ENCODE peak calls at places on chromosome 22, in nine cellular contexts. H, I, F, G, C, M, W, X and A are unnamed samples.
A peak's percentile ranks its signal among the peaks of the same experiment; 100 is the strongest.

GRCh38 chr22:19059481-19060278 is 62.5 kb downstream of the DGCR2 start:
- DNase-seq in H (no peak), I (no peak), F (peak; percentile 63), G (no peak), C (no peak), M (no peak), W (no peak), X (peak; percentile 66), A (no peak)

GRCh38 chr22:46444390-46444854 is 93.0 kb downstream of the CELSR1 start:
- DNase-seq in H (no peak), I (no peak), F (peak; percentile 39), G (no peak), C (no peak), M (no peak), W (no peak), X (no peak), A (no peak)

GRCh38 chr22:45804986-45805325 is 133.3 kb downstream of the ATXN10 start:
- DNase-seq in H (peak; percentile 95), I (no peak), F (no peak), G (no peak), C (no peak), M (no peak), W (no peak), X (no peak), A (no peak)

GRCh38 chr22:40046126-40046525 is 51.4 kb downstream of the FAM83F start:
- DNase-seq in H (no peak), I (no peak), F (no peak), G (no peak), C (no peak), M (no peak), W (no peak), X (no peak), A (no peak)

GRCh38 chr22:41052661-41053490 is 39.5 kb upstream of the EP300 start:
- DNase-seq in H (peak; percentile 60), I (no peak), F (no peak), G (no peak), C (no peak), M (no peak), W (no peak), X (no peak), A (no peak)

GRCh38 chr22:48492371-48493320 is 1335.0 kb downstream of the BRD1 start:
- DNase-seq in H (peak; percentile 67), I (no peak), F (peak; percentile 48), G (peak; percentile 78), C (no peak), M (no peak), W (peak; percentile 62), X (peak; percentile 68), A (peak; percentile 0)

GRCh38 chr22:24355574-24355973 is 71.8 kb upstream of the ADORA2A start:
- DNase-seq in H (no peak), I (no peak), F (no peak), G (no peak), C (no peak), M (no peak), W (no peak), X (no peak), A (no peak)

GRCh38 chr22:49715450-49715849 is 112.2 kb downstream of the BRD1 start:
- DNase-seq in H (no peak), I (no peak), F (no peak), G (no peak), C (no peak), M (no peak), W (no peak), X (no peak), A (no peak)

GRCh38 chr22:36221799-36222751 is 17.3 kb downstream of the APOL2 start:
- DNase-seq in H (peak; percentile 33), I (peak; percentile 27), F (no peak), G (peak; percentile 80), C (no peak), M (peak; percentile 73), W (peak; percentile 70), X (no peak), A (no peak)

GRCh38 chr22:44424131-44424711 is 73.8 kb downstream of the RTL6 start:
- DNase-seq in H (no peak), I (no peak), F (peak; percentile 20), G (no peak), C (no peak), M (no peak), W (no peak), X (no peak), A (no peak)

GRCh38 chr22:37057796-37058510 is 6.4 kb downstream of the KCTD17 start:
- DNase-seq in H (no peak), I (no peak), F (no peak), G (no peak), C (no peak), M (no peak), W (no peak), X (no peak), A (no peak)